ENCODE peak calls at places on chromosomes 12 and 14, in four cellular contexts. G is H1, L is HepG2, I is K562. S is an unnamed sample.

GRCh38 chr14:73764881-73765280 is 50.7 kb upstream of the PNMA1 start:
- DNase-seq in G (no peak), L (no peak), I (no peak), S (no peak)

GRCh38 chr14:37363661-37364060 is 165.9 kb downstream of the MIPOL1 start:
- DNase-seq in G (no peak), L (no peak), I (no peak), S (no peak)

GRCh38 chr12:50066402-50066801 is 9.0 kb downstream of the ASIC1 start:
- DNase-seq in G (no peak), L (no peak), I (no peak), S (peak; percentile 72)

GRCh38 chr12:70549340-70550179 is 87.7 kb downstream of the PTPRB start:
- DNase-seq in G (no peak), L (peak; percentile 49), I (no peak), S (peak; percentile 14)

GRCh38 chr12:131773582-131774221 is 54.5 kb upstream of the MMP17 start:
- DNase-seq in G (no peak), L (no peak), I (no peak), S (no peak)

GRCh38 chr14:103880986-103881926 is 33.9 kb upstream of the PPP1R13B start:
- DNase-seq in G (no peak), L (peak; percentile 75), I (no peak), S (no peak)

GRCh38 chr12:91143241-91143640 is 31.9 kb upstream of the LUM start:
- DNase-seq in G (no peak), L (no peak), I (no peak), S (no peak)

GRCh38 chr12:19648173-19648572 is 208.9 kb downstream of the AEBP2 start:
- DNase-seq in G (no peak), L (no peak), I (no peak), S (no peak)

GRCh38 chr12:68222336-68222735 is 3.3 kb downstream of the IL26 start:
- DNase-seq in G (no peak), L (no peak), I (no peak), S (no peak)

GRCh38 chr14:50344116-50344775 is 32.1 kb downstream of the DMAC2L start:
- DNase-seq in G (no peak), L (no peak), I (no peak), S (no peak)

GRCh38 chr14:105748204-105748578 is 221.8 kb downstream of the TMEM121 start:
- DNase-seq in G (no peak), L (no peak), I (no peak), S (peak; percentile 22)

GRCh38 chr12:11771356-11771755 is 121.9 kb downstream of the ETV6 start:
- DNase-seq in G (no peak), L (no peak), I (no peak), S (no peak)

DNA sequence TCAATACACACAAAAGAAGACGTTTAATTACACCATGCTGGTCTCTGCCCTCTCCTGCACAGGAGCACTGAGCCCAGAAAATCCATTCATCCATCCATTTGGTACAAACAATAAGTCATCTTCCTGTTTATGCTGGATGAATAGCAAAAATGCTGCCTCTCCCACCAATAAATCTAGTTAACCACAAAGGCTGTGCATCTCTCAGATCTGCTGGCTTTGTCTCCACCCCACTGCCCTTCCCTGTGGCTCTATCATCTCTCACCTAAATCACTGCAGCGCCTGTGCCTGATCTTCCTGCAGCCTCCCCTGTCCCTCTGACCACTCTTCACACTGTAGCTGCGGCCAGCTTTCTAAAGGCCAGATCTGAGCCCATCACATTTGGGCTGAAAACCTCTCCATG is 72.9 kb upstream of the DDX11 start:
- DNase-seq in G (no peak), L (no peak), I (no peak), S (no peak)
- TF ChIP-seq CEBPB in G (no peak), L (no peak), I (no peak), S (no peak)

GRCh38 chr12:27331927-27332324 is 710 bp upstream of the BMAL2 start:
- DNase-seq in G (no peak), L (no peak), I (no peak), S (no peak)

GRCh38 chr12:27333311-27334009 is 824 bp downstream of the BMAL2 start:
- DNase-seq in G (peak; percentile 72), L (no peak), I (no peak), S (no peak)

GRCh38 chr12:27330846-27331245 is 1.8 kb upstream of the BMAL2 start:
- DNase-seq in G (no peak), L (no peak), I (no peak), S (no peak)

GRCh38 chr12:27332407-27333310 is at the start of gene BMAL2:
- DNase-seq in G (peak; percentile 80), L (peak; percentile 20), I (peak; percentile 52), S (peak; percentile 29)

DNA sequence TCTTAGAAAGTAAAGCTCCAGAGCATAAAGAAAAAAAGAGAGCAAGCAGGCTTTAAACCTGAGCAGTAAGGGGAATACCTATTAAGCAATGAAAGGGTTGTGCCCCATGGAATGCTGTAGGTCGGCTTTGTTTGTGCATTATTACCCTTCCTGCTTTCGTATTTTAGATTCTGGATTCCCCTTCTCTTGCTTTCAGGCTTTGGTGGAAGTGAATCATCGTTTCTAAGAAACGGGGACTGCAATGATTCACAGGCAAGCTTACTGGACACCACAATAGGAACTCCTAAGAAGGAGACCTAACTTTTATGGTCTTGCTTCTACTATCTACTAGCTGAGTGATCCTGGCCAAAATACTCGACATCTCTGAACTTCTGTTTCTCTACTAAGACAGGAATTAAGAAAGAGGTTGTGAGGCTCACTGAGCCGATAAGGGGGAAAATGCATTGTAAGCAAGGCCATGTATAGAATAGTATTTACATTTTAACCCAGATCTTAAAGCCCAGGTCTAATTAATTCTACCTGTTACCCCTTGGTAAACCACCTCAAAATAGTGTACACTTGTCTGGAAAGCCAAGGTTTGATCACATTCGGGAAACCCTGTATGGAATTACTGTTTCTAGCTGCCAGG is 1.2 kb upstream of the BMAL2 start:
- DNase-seq in G (no peak), L (peak; percentile 35), I (peak; percentile 20), S (peak; percentile 83)
- TF ChIP-seq RNF2 in G (no peak), L (no peak), I (no peak), S (no peak)

DNA sequence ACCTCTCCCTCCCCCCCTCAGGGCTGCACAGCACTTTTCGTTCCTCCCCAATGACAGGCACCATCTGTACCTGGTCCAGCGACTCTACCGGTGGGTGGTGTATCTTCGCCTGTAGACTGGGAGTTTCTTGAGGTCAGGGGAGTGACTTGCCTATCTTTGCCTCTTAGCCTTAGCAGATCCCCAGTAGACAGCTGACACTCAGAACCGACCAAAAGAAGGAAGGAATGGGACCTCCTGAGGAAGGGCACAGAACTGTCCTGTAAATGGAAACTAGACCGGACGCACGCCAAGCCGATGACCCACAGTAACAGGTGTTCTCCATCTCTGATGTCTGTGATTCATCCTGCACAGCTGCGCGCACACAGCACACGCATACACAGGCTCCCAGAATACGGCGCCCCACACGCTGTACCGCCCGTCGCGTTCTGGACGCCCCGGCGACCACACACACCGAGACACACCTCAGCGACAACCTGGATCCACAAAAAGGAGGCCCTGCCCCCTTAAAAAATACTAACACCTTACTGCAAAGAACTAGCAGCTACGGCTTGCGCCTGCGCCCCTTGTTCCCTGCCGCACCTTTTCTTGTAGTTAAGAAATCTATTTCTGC is 673 bp upstream of the TTC9 start:
- DNase-seq in G (peak; percentile 66), L (no peak), I (no peak), S (peak; percentile 61)
- TF ChIP-seq CEBPB in G (no peak), L (no peak), I (no peak), S (no peak)

DNA sequence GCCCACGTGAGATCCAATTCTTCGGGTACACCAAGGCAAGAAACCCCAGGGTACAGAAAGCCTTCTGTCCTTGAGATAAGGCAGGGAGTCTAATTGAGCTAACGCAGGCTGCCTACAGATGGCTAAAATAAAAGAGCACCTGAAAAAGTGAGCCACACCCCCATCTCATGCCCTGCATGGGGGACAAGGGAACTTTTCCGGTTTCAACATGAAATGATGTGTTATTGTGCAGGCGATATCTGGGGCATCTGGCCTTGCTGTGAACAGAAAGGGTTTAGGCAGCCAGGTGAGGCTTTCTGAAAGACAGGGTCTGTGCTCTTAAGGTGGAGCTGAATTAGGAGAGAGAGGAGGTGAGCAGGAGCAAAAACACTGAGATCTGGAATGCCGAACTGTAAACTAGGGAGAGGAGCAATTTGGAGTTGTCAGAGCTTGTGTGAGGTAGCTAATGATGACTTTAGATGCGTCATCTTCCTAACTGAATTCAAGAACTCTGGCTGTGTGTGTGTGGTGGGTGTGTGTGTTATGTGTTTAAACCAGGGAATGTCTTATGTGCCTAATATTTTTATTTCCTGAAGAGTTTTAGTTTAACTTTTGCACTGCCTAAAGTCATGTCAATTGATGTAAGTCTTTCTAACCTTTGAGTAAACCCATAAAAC is 20.1 kb upstream of the LDHB start:
- DNase-seq in G (no peak), L (no peak), I (no peak), S (no peak)
- TF ChIP-seq RNF2 in G (no peak), L (no peak), I (no peak), S (no peak)

DNA sequence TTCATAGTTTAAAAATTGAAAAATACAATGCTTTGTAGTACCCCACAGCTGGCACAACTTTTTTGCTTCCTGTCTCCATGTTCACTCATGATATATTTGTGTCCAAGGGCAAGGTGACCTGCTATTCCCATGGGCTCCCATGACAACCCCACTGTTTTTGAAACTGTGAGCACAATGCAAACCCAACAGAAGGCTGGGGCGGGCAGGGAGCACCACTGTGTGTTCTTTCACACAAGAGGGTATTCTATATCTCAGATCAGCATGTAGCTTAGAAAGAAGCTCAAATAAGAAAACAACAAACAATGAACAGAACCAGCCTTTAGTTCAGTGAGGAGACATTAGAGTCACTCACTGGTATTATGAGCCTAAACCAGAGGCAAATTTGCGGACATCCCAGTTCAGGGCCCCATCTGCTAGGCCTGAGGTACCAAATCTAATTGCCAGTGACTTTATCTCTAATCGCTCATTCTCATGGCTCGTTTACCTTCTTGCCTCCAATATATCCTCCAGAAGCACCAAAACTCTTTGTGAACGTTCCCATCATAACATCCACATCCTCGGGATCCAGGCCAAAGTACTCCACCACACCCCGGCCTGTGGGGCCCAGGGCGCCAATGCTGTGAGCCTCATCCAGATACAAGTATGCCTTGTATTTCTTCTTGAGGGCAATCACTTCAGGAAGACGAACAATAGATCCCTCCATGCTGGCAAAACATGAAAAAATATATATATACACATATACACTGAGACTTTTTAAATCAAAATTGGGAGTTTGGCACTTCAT is 56.4 kb upstream of the ISM2 start:
- DNase-seq in G (no peak), L (no peak), I (no peak), S (no peak)
- TF ChIP-seq CEBPB in G (no peak), L (no peak), I (no peak), S (no peak)

DNA sequence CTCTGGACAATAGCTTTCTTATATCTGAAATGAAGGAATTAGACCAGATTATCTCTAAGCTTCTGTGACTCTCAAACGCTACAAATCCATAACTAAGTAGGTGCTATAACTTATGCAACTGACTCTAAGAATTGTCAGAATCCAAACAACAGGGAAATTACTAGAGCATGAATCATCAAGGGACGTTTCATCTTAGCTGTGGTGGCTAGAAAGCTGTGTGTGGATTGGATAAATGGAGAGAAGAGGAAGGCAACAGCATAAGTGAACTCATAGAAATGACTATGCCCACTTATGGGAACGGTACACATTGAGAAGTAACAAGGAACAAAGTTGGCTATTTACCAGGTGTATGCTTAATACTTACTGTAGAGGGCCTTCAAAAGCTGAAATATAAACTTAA is 96.0 kb upstream of the NEDD1 start:
- DNase-seq in G (no peak), L (peak; percentile 46), I (no peak), S (peak; percentile 92)
- TF ChIP-seq RNF2 in G (no peak), L (no peak), I (no peak), S (no peak)

GRCh38 chr12:13471471-13471870 is 274.9 kb downstream of the EMP1 start:
- DNase-seq in G (no peak), L (no peak), I (no peak), S (no peak)
- TF ChIP-seq CEBPB in G (no peak), L (no peak), I (no peak), S (no peak)